ENCODE peak calls at places on chromosomes 6 and 20, in six cellular contexts. One of them, this sample, is unnamed.

GRCh38 chr6:106747139-106747538 is 117.8 kb downstream of the QRSL1 start:
- DNase-seq in PC-9: peak; percentile 76
- DNase-seq in PC-3: peak; percentile 48
- DNase-seq in GM23338: no peak
- DNase-seq in fibroblast of lung: no peak
- DNase-seq in H1: no peak
- DNase-seq in this sample: peak; percentile 85

GRCh38 chr6:17490724-17491123 is 97.3 kb downstream of the CAP2 start:
- DNase-seq in PC-9: no peak
- DNase-seq in PC-3: no peak
- DNase-seq in GM23338: no peak
- DNase-seq in fibroblast of lung: no peak
- DNase-seq in H1: peak; percentile 30
- DNase-seq in this sample: no peak

GRCh38 chr20:56798634-56799033 is 169.5 kb downstream of the TFAP2C start:
- DNase-seq in PC-9: no peak
- DNase-seq in PC-3: no peak
- DNase-seq in GM23338: no peak
- DNase-seq in fibroblast of lung: no peak
- DNase-seq in H1: no peak
- DNase-seq in this sample: no peak

GRCh38 chr6:32973934-32974333 is 5.5 kb downstream of the BRD2 start:
- DNase-seq in PC-9: no peak
- DNase-seq in PC-3: peak; percentile 28
- DNase-seq in GM23338: peak; percentile 44
- DNase-seq in fibroblast of lung: peak; percentile 64
- DNase-seq in H1: no peak
- DNase-seq in this sample: peak; percentile 37

GRCh38 chr6:134740473-134741192 is 209.3 kb downstream of the ALDH8A1 start:
- DNase-seq in PC-9: peak; percentile 58
- DNase-seq in PC-3: no peak
- DNase-seq in GM23338: no peak
- DNase-seq in fibroblast of lung: peak; percentile 81
- DNase-seq in H1: no peak
- DNase-seq in this sample: peak; percentile 12

GRCh38 chr6:134527108-134527787 is 209.3 kb upstream of the SGK1 start:
- DNase-seq in PC-9: no peak
- DNase-seq in PC-3: no peak
- DNase-seq in GM23338: no peak
- DNase-seq in fibroblast of lung: no peak
- DNase-seq in H1: no peak
- DNase-seq in this sample: no peak

GRCh38 chr20:54137115-54137514 is 36.7 kb downstream of the CYP24A1 start:
- DNase-seq in PC-9: no peak
- DNase-seq in PC-3: no peak
- DNase-seq in GM23338: no peak
- DNase-seq in fibroblast of lung: peak; percentile 83
- DNase-seq in H1: no peak
- DNase-seq in this sample: no peak

GRCh38 chr20:22106308-22106938 is 401.0 kb downstream of the PAX1 start:
- DNase-seq in PC-9: no peak
- DNase-seq in PC-3: peak; percentile 61
- DNase-seq in GM23338: peak; percentile 66
- DNase-seq in fibroblast of lung: no peak
- DNase-seq in H1: no peak
- DNase-seq in this sample: no peak

GRCh38 chr6:88142299-88142668 is 23.9 kb downstream of the CNR1 start:
- DNase-seq in PC-9: no peak
- DNase-seq in PC-3: no peak
- DNase-seq in GM23338: no peak
- DNase-seq in fibroblast of lung: no peak
- DNase-seq in H1: no peak
- DNase-seq in this sample: no peak

GRCh38 chr6:134894800-134895199 is 55.1 kb downstream of the ALDH8A1 start:
- DNase-seq in PC-9: no peak
- DNase-seq in PC-3: no peak
- DNase-seq in GM23338: no peak
- DNase-seq in fibroblast of lung: no peak
- DNase-seq in H1: no peak
- DNase-seq in this sample: no peak

GRCh38 chr6:44926556-44926955 is 401.6 kb upstream of the RUNX2 start:
- DNase-seq in PC-9: no peak
- DNase-seq in PC-3: peak; percentile 62
- DNase-seq in GM23338: no peak
- DNase-seq in fibroblast of lung: peak; percentile 17
- DNase-seq in H1: no peak
- DNase-seq in this sample: peak; percentile 45

GRCh38 chr6:110360671-110361070 is 2.5 kb upstream of the METTL24 start:
- DNase-seq in PC-9: no peak
- DNase-seq in PC-3: no peak
- DNase-seq in GM23338: no peak
- DNase-seq in fibroblast of lung: no peak
- DNase-seq in H1: no peak
- DNase-seq in this sample: no peak

GRCh38 chr6:93293399-93294271 is 125.7 kb downstream of the EPHA7 start:
- DNase-seq in PC-9: no peak
- DNase-seq in PC-3: no peak
- DNase-seq in GM23338: no peak
- DNase-seq in fibroblast of lung: no peak
- DNase-seq in H1: no peak
- DNase-seq in this sample: no peak

GRCh38 chr6:64224819-64225218 is 589.2 kb downstream of the PHF3 start:
- DNase-seq in PC-9: no peak
- DNase-seq in PC-3: no peak
- DNase-seq in GM23338: no peak
- DNase-seq in fibroblast of lung: no peak
- DNase-seq in H1: no peak
- DNase-seq in this sample: no peak

GRCh38 chr6:125984311-125984710 is 2.0 kb upstream of the TRMT11 start:
- DNase-seq in PC-9: no peak
- DNase-seq in PC-3: no peak
- DNase-seq in GM23338: no peak
- DNase-seq in fibroblast of lung: peak; percentile 83
- DNase-seq in H1: no peak
- DNase-seq in this sample: no peak

GRCh38 chr6:156780117-156780641 is 3.0 kb downstream of the ARID1B start:
- DNase-seq in PC-9: peak; percentile 82
- DNase-seq in PC-3: peak; percentile 84
- DNase-seq in GM23338: peak; percentile 70
- DNase-seq in fibroblast of lung: peak; percentile 96
- DNase-seq in H1: no peak
- DNase-seq in this sample: peak; percentile 95

GRCh38 chr6:46234156-46234556 is 63.4 kb upstream of the ENPP5 start:
- DNase-seq in PC-9: no peak
- DNase-seq in PC-3: no peak
- DNase-seq in GM23338: no peak
- DNase-seq in fibroblast of lung: no peak
- DNase-seq in H1: no peak
- DNase-seq in this sample: no peak

GRCh38 chr6:43801489-43802181 is 31.6 kb downstream of the VEGFA start:
- DNase-seq in PC-9: no peak
- DNase-seq in PC-3: no peak
- DNase-seq in GM23338: no peak
- DNase-seq in fibroblast of lung: no peak
- DNase-seq in H1: no peak
- DNase-seq in this sample: no peak

GRCh38 chr6:106225581-106225980 is 100.0 kb downstream of the ATG5 start:
- DNase-seq in PC-9: no peak
- DNase-seq in PC-3: peak; percentile 65
- DNase-seq in GM23338: no peak
- DNase-seq in fibroblast of lung: no peak
- DNase-seq in H1: no peak
- DNase-seq in this sample: no peak

GRCh38 chr6:52394251-52394666 is 25.9 kb upstream of the EFHC1 start:
- DNase-seq in PC-9: no peak
- DNase-seq in PC-3: no peak
- DNase-seq in GM23338: no peak
- DNase-seq in fibroblast of lung: no peak
- DNase-seq in H1: no peak
- DNase-seq in this sample: no peak

GRCh38 chr6:163355471-163355991 is 59.0 kb upstream of the QKI start:
- DNase-seq in PC-9: no peak
- DNase-seq in PC-3: peak; percentile 59
- DNase-seq in GM23338: no peak
- DNase-seq in fibroblast of lung: peak; percentile 87
- DNase-seq in H1: no peak
- DNase-seq in this sample: peak; percentile 14

GRCh38 chr6:95946906-95947305 is 68.9 kb upstream of the FUT9 start:
- DNase-seq in PC-9: no peak
- DNase-seq in PC-3: no peak
- DNase-seq in GM23338: no peak
- DNase-seq in fibroblast of lung: no peak
- DNase-seq in H1: no peak
- DNase-seq in this sample: no peak

GRCh38 chr6:34144581-34145160 is 1.2 kb downstream of the GRM4 start:
- DNase-seq in PC-9: no peak
- DNase-seq in PC-3: no peak
- DNase-seq in GM23338: no peak
- DNase-seq in fibroblast of lung: no peak
- DNase-seq in H1: peak; percentile 61
- DNase-seq in this sample: no peak

GRCh38 chr6:45576648-45577624 is 199.2 kb upstream of the SUPT3H start:
- DNase-seq in PC-9: no peak
- DNase-seq in PC-3: no peak
- DNase-seq in GM23338: no peak
- DNase-seq in fibroblast of lung: peak; percentile 24
- DNase-seq in H1: no peak
- DNase-seq in this sample: no peak

GRCh38 chr6:169241688-169242350 is 11.8 kb downstream of the THBS2 start:
- DNase-seq in PC-9: no peak
- DNase-seq in PC-3: no peak
- DNase-seq in GM23338: no peak
- DNase-seq in fibroblast of lung: no peak
- DNase-seq in H1: no peak
- DNase-seq in this sample: no peak

GRCh38 chr6:17417817-17418216 is 24.4 kb downstream of the CAP2 start:
- DNase-seq in PC-9: peak; percentile 61
- DNase-seq in PC-3: peak; percentile 95
- DNase-seq in GM23338: peak; percentile 76
- DNase-seq in fibroblast of lung: peak; percentile 98
- DNase-seq in H1: no peak
- DNase-seq in this sample: peak; percentile 38

GRCh38 chr6:33802186-33803061 is 1.4 kb downstream of the MLN start:
- DNase-seq in PC-9: no peak
- DNase-seq in PC-3: no peak
- DNase-seq in GM23338: no peak
- DNase-seq in fibroblast of lung: no peak
- DNase-seq in H1: no peak
- DNase-seq in this sample: no peak

GRCh38 chr6:85612690-85613474 is 19.2 kb upstream of the SNX14 start:
- DNase-seq in PC-9: no peak
- DNase-seq in PC-3: no peak
- DNase-seq in GM23338: no peak
- DNase-seq in fibroblast of lung: no peak
- DNase-seq in H1: no peak
- DNase-seq in this sample: no peak

GRCh38 chr6:157527471-157527907 is 146.5 kb downstream of the ZDHHC14 start:
- DNase-seq in PC-9: no peak
- DNase-seq in PC-3: no peak
- DNase-seq in GM23338: no peak
- DNase-seq in fibroblast of lung: no peak
- DNase-seq in H1: no peak
- DNase-seq in this sample: no peak

DNA sequence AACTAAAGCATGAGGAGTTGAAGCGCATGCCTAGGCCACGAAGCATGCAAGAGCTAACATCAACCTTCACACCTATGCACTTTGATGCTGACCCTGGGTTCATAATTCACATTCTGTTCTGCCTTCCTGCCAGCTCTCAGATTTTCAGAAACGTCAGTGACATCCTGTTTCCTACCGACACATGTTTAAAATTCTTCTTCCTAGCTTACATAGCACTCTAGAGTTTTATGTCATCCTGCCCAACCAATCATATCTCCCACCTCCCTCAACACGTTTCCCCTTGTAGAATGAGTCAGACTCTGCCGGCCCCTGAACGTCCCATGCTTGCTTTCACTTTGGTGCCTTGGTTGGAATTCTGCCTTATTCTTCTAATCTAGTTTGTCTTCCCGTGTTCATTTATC is 97.1 kb upstream of the MAP7 start:
- DNase-seq in PC-9: no peak
- DNase-seq in PC-3: no peak
- DNase-seq in GM23338: no peak
- DNase-seq in fibroblast of lung: peak; percentile 96
- DNase-seq in H1: no peak
- DNase-seq in this sample: no peak
- H2AFZ ChIP-seq in PC-9: no peak overlapping the region
- H2AFZ ChIP-seq in PC-3: no peak overlapping the region
- H2AFZ ChIP-seq in GM23338: no peak overlapping the region
- H2AFZ ChIP-seq in fibroblast of lung: peak overlapping the region; percentile 54
- H2AFZ ChIP-seq in H1: no peak overlapping the region
- H2AFZ ChIP-seq in this sample: no peak overlapping the region

GRCh38 chr20:38085031-38085430 is 51.5 kb downstream of the RPRD1B start:
- DNase-seq in PC-9: no peak
- DNase-seq in PC-3: no peak
- DNase-seq in GM23338: no peak
- DNase-seq in fibroblast of lung: no peak
- DNase-seq in H1: no peak
- DNase-seq in this sample: no peak
- H2AFZ ChIP-seq in PC-9: no peak overlapping the region
- H2AFZ ChIP-seq in PC-3: no peak overlapping the region
- H2AFZ ChIP-seq in GM23338: no peak overlapping the region
- H2AFZ ChIP-seq in fibroblast of lung: no peak overlapping the region
- H2AFZ ChIP-seq in H1: no peak overlapping the region
- H2AFZ ChIP-seq in this sample: no peak overlapping the region

GRCh38 chr6:112183271-112183671 is 71.1 kb downstream of the LAMA4 start:
- DNase-seq in PC-9: no peak
- DNase-seq in PC-3: no peak
- DNase-seq in GM23338: no peak
- DNase-seq in fibroblast of lung: peak; percentile 76
- DNase-seq in H1: no peak
- DNase-seq in this sample: no peak
- H2AFZ ChIP-seq in PC-9: no peak overlapping the region
- H2AFZ ChIP-seq in PC-3: no peak overlapping the region
- H2AFZ ChIP-seq in GM23338: no peak overlapping the region
- H2AFZ ChIP-seq in fibroblast of lung: no peak overlapping the region
- H2AFZ ChIP-seq in H1: no peak overlapping the region
- H2AFZ ChIP-seq in this sample: no peak overlapping the region

DNA sequence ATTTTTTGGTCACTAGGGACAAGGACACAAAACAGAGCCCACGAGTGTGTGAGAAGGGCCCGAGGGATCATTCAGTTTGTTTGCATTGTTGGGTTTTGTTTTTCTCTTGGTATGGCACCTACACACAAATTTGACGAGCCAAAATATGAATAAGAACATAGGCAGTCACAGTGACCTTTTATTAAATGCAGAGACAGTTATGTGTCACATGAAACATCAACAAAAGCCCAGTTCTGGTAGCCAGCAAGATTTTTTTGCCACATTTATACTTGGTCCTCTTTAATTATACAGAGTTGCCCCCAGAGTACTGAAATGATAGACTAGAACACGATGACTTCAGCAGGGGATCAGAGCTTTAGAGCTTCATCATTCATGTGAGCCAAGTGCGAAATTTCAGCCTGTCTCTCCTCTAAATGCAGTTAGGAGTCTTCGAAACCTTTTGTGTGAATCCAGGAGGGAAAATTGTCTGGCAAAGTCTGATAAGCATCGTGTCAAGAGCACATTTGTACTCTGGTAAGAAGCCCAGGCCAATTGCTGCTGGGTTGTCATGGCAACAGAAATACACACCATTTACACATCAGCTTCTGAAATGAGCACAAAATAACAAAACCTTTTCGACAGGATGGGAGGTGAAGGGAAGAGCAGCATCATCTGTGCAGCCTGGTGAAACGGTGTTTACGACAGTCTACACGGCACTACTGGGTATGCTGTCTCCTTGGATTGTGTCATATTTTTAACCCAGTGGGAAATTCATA is 79.2 kb upstream of the RIPOR2 start:
- DNase-seq in PC-9: no peak
- DNase-seq in PC-3: no peak
- DNase-seq in GM23338: peak; percentile 32
- DNase-seq in fibroblast of lung: peak; percentile 80
- DNase-seq in H1: no peak
- DNase-seq in this sample: peak; percentile 51
- H2AFZ ChIP-seq in PC-9: no peak overlapping the region
- H2AFZ ChIP-seq in PC-3: no peak overlapping the region
- H2AFZ ChIP-seq in GM23338: peak overlapping the region; percentile 26
- H2AFZ ChIP-seq in fibroblast of lung: peak overlapping the region; percentile 34
- H2AFZ ChIP-seq in H1: no peak overlapping the region
- H2AFZ ChIP-seq in this sample: peak overlapping the region; percentile 64

This sample was measured in mammary epithelial cell.